ENCODE peak calls at places on chromosomes 2 and 18, in five cellular contexts. T, J, O, M and F are unnamed samples.

GRCh38 chr2:238731961-238732360 is 115.9 kb upstream of the TWIST2 start:
- DNase-seq in T (no peak), J (no peak), O (no peak), M (no peak), F (no peak)

GRCh38 chr2:31390324-31390723 is 24.2 kb downstream of the XDH start:
- DNase-seq in T (no peak), J (no peak), O (no peak), M (no peak), F (no peak)

GRCh38 chr18:50853863-50854271 is 25.1 kb upstream of the ME2 start:
- DNase-seq in T (no peak), J (no peak), O (no peak), M (no peak), F (no peak)

GRCh38 chr2:134206573-134206972 is 47.3 kb upstream of the MGAT5 start:
- DNase-seq in T (no peak), J (peak; percentile 47), O (no peak), M (no peak), F (no peak)

GRCh38 chr2:158501301-158501700 is 44.5 kb downstream of the PKP4 start:
- DNase-seq in T (no peak), J (no peak), O (no peak), M (no peak), F (no peak)

GRCh38 chr2:190318931-190319556 is 582 bp downstream of the HIBCH start:
- DNase-seq in T (peak; percentile 6), J (peak; percentile 33), O (peak; percentile 50), M (no peak), F (no peak)

GRCh38 chr2:86446060-86446459 is 4.9 kb downstream of the KDM3A start:
- DNase-seq in T (no peak), J (no peak), O (no peak), M (no peak), F (no peak)

GRCh38 chr18:63979409-63979908 is 9.6 kb downstream of the SERPINB8 start:
- DNase-seq in T (no peak), J (peak; percentile 78), O (peak; percentile 61), M (no peak), F (no peak)

GRCh38 chr18:50410894-50411293 is 36.0 kb downstream of the SKA1 start:
- DNase-seq in T (no peak), J (no peak), O (no peak), M (no peak), F (no peak)

GRCh38 chr18:24609249-24609648 is 148.8 kb downstream of the HRH4 start:
- DNase-seq in T (no peak), J (no peak), O (no peak), M (no peak), F (no peak)

GRCh38 chr2:36380624-36381481 is 25.3 kb downstream of the CRIM1 start:
- DNase-seq in T (no peak), J (peak; percentile 86), O (no peak), M (no peak), F (no peak)

GRCh38 chr2:135701442-135701841 is 40.2 kb upstream of the UBXN4 start:
- DNase-seq in T (no peak), J (no peak), O (no peak), M (no peak), F (no peak)

GRCh38 chr2:127951031-127951430 is 65.3 kb upstream of the AMMECR1L start:
- DNase-seq in T (no peak), J (no peak), O (no peak), M (no peak), F (no peak)

GRCh38 chr2:67574230-67574629 is 177.1 kb downstream of the ETAA1 start:
- DNase-seq in T (no peak), J (peak; percentile 36), O (no peak), M (no peak), F (no peak)

GRCh38 chr18:69397096-69397495 is 3.6 kb upstream of the DOK6 start:
- DNase-seq in T (no peak), J (no peak), O (no peak), M (no peak), F (no peak)

GRCh38 chr2:43021791-43022500 is 204.5 kb downstream of the ZFP36L2 start:
- DNase-seq in T (no peak), J (no peak), O (no peak), M (no peak), F (no peak)

GRCh38 chr18:75265255-75265654 is 54.7 kb downstream of the TSHZ1 start:
- DNase-seq in T (no peak), J (no peak), O (no peak), M (no peak), F (no peak)

GRCh38 chr18:5772271-5772670 is 123.1 kb downstream of the TMEM200C start:
- DNase-seq in T (no peak), J (no peak), O (no peak), M (no peak), F (no peak)

GRCh38 chr2:38789689-38790088 is 11.7 kb downstream of the GEMIN6 start:
- DNase-seq in T (no peak), J (no peak), O (no peak), M (no peak), F (no peak)

GRCh38 chr2:2237563-2237962 is 93.5 kb downstream of the MYT1L start:
- DNase-seq in T (no peak), J (no peak), O (no peak), M (no peak), F (no peak)

GRCh38 chr2:98805412-98806265 is 74.7 kb upstream of the MGAT4A start:
- DNase-seq in T (no peak), J (peak; percentile 44), O (no peak), M (no peak), F (no peak)

GRCh38 chr18:12911928-12912703 is 28.1 kb upstream of the PTPN2 start:
- DNase-seq in T (no peak), J (peak; percentile 13), O (no peak), M (no peak), F (no peak)

GRCh38 chr2:234880551-234881211 is 71.1 kb upstream of the SH3BP4 start:
- DNase-seq in T (no peak), J (peak; percentile 85), O (no peak), M (no peak), F (no peak)

GRCh38 chr2:216849987-216850386 is 9.9 kb downstream of the TNP1 start:
- DNase-seq in T (no peak), J (no peak), O (no peak), M (no peak), F (no peak)

GRCh38 chr2:26144031-26144430 is 28.9 kb upstream of the GAREM2 start:
- DNase-seq in T (no peak), J (no peak), O (no peak), M (no peak), F (no peak)

GRCh38 chr18:37529863-37530262 is 35.7 kb downstream of the CELF4 start:
- DNase-seq in T (peak; percentile 19), J (no peak), O (peak; percentile 62), M (no peak), F (no peak)

GRCh38 chr2:44063007-44063406 is 67.2 kb upstream of the LRPPRC start:
- DNase-seq in T (no peak), J (no peak), O (no peak), M (no peak), F (no peak)

GRCh38 chr2:218975060-218975777 is 9.8 kb downstream of the FEV start:
- DNase-seq in T (no peak), J (no peak), O (no peak), M (no peak), F (no peak)

GRCh38 chr2:39234754-39235153 is 9.0 kb downstream of the CDKL4 start:
- DNase-seq in T (no peak), J (no peak), O (no peak), M (no peak), F (no peak)

GRCh38 chr18:23992119-23992940 is 22.2 kb upstream of the TTC39C start:
- DNase-seq in T (no peak), J (peak; percentile 4), O (peak; percentile 61), M (peak; percentile 36), F (no peak)

GRCh38 chr2:201847483-201847882 is 41.1 kb downstream of the CDK15 start:
- DNase-seq in T (no peak), J (no peak), O (no peak), M (no peak), F (no peak)

GRCh38 chr18:58466636-58467205 is 162.2 kb downstream of the ALPK2 start:
- DNase-seq in T (no peak), J (no peak), O (no peak), M (no peak), F (no peak)

GRCh38 chr2:8761529-8762164 is 75.8 kb downstream of the KIDINS220 start:
- DNase-seq in T (no peak), J (peak; percentile 52), O (peak; percentile 47), M (no peak), F (no peak)

GRCh38 chr2:127342101-127342500 is 45.7 kb downstream of the MAP3K2 start:
- DNase-seq in T (no peak), J (no peak), O (peak; percentile 64), M (no peak), F (peak; percentile 72)

GRCh38 chr18:5998166-5998881 is 103.0 kb upstream of the TMEM200C start:
- DNase-seq in T (no peak), J (no peak), O (no peak), M (no peak), F (no peak)

GRCh38 chr2:30404354-30405265 is 42.4 kb upstream of the LCLAT1 start:
- DNase-seq in T (no peak), J (no peak), O (no peak), M (no peak), F (no peak)

GRCh38 chr2:4151521-4151920 is 448.1 kb downstream of the DCDC2C start:
- DNase-seq in T (no peak), J (no peak), O (no peak), M (no peak), F (no peak)